ENCODE peak calls at places on chromosomes 4 and X, in seven cellular contexts. I is IMR-90, J is cardiac muscle cell, H is mammary epithelial cell, M is sigmoid colon, K is Panc1, F is HCT116. D is an unnamed sample. For H3K27me3, the result is how much of the 10 kb centered on the place peaks cover.

GRCh38 chr4:169826634-169827187 is 69.0 kb upstream of the HPF1 start:
- DNase-seq in I (no peak), J (no peak), H (no peak), M (no peak), K (no peak), F (no peak), D (no peak)

GRCh38 chr4:77465271-77465670 is 140.3 kb upstream of the CXCL13 start:
- DNase-seq in I (no peak), J (no peak), H (peak), M (no peak), K (no peak), F (no peak), D (peak)

GRCh38 chr4:128275351-128275750 is 12.3 kb downstream of the PGRMC2 start:
- DNase-seq in I (peak), J (no peak), H (no peak), M (no peak), K (no peak), F (no peak), D (no peak)

GRCh38 chr4:88583643-88584470 is 8.4 kb upstream of the HERC3 start:
- DNase-seq in I (no peak), J (no peak), H (no peak), M (no peak), K (no peak), F (no peak), D (no peak)

GRCh38 chrX:2690856-2691542 is at the start of gene CD99:
- DNase-seq in I (peak), J (peak), H (peak), M (peak), K (no peak), F (no peak), D (peak)

GRCh38 chr4:973431-974397 is at the start of gene DGKQ:
- DNase-seq in I (peak), J (peak), H (peak), M (peak), K (no peak), F (no peak), D (peak)

GRCh38 chr4:154304679-154305078 is 186.9 kb downstream of the DCHS2 start:
- DNase-seq in I (no peak), J (no peak), H (peak), M (no peak), K (no peak), F (no peak), D (no peak)

GRCh38 chr4:2388430-2389182 is 29.8 kb downstream of the ZFYVE28 start:
- DNase-seq in I (peak), J (no peak), H (no peak), M (no peak), K (no peak), F (no peak), D (no peak)

GRCh38 chr4:183503497-183504063 is 1.3 kb upstream of the ING2 start:
- DNase-seq in I (no peak), J (no peak), H (no peak), M (no peak), K (no peak), F (no peak), D (no peak)

GRCh38 chrX:151680805-151681204 is 14.5 kb upstream of the PRRG3 start:
- DNase-seq in I (peak), J (peak), H (peak), M (no peak), K (peak), F (peak), D (peak)

GRCh38 chrX:67612231-67612630 is 68.4 kb downstream of the AR start:
- DNase-seq in I (peak), J (no peak), H (no peak), M (no peak), K (no peak), F (no peak), D (no peak)

GRCh38 chrX:65690057-65690855 is 22.8 kb downstream of the MSN start:
- DNase-seq in I (peak), J (no peak), H (peak), M (peak), K (no peak), F (no peak), D (peak)

GRCh38 chr4:111699163-111699562 is 446.1 kb upstream of the FAM241A start:
- DNase-seq in I (no peak), J (no peak), H (no peak), M (no peak), K (no peak), F (no peak), D (no peak)

GRCh38 chrX:16559206-16559619 is 90.7 kb upstream of the S100G start:
- DNase-seq in I (peak), J (no peak), H (no peak), M (no peak), K (no peak), F (no peak), D (no peak)

GRCh38 chrX:151031365-151031975 is 48.3 kb downstream of the HMGB3 start:
- DNase-seq in I (no peak), J (no peak), H (no peak), M (no peak), K (no peak), F (no peak), D (no peak)

GRCh38 chr4:177239475-177239874 is 70.2 kb upstream of the NEIL3 start:
- DNase-seq in I (peak), J (no peak), H (no peak), M (no peak), K (no peak), F (no peak), D (no peak)

GRCh38 chr4:155973639-155974475 is 20.2 kb upstream of the CTSO start:
- DNase-seq in I (peak), J (no peak), H (no peak), M (no peak), K (no peak), F (no peak), D (no peak)

DNA sequence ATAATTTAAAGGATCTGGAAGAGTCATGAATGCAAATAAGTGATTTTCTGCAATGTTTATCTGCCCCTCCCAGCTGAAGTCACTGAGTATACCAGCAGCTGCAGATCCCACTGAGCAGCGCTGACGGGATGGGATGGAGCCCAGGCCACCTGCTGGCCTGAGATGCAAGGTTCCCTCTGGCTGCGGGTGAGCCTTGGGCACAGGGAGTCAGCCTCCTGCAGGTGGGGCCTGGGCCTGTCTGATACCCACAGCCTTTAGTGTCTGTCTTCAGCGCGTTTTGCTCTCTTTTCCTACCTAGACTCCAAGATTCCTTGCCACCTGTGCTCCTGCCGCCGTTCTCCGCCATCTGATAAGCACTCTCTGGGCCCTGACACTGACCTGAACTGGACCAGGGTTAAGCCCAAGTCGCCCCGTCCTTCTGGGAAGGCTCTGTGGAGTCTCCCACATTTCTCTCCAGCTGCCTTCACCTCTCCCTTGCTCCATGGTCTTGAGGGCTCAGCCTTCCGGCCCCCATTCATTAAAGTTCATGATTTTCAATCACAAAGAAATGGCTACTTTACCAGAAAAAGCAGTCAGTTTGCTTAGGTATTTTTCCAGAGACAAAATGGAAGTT is 223.1 kb upstream of the FAT1 start:
- DNase-seq in I (peak), J (peak), H (no peak), M (no peak), K (no peak), F (peak), D (peak)
- TF ChIP-seq CTCF in I (peak), J (peak), H (peak), M (no peak), K (peak), F (peak), D (peak)

GRCh38 chrX:129759576-129760061 is 20.1 kb upstream of the SASH3 start:
- DNase-seq in I (peak), J (no peak), H (peak), M (no peak), K (no peak), F (no peak), D (peak)
- H3K27ac ChIP-seq in I (no peak), J (no peak), H (no peak), M (no peak), K (no peak), F (no peak), D (no peak)

GRCh38 chrX:105823092-105823454 is 734 bp downstream of the NRK start:
- DNase-seq in I (no peak), J (no peak), H (no peak), M (no peak), K (no peak), F (no peak), D (no peak)

GRCh38 chrX:105820247-105820646 is 2.1 kb upstream of the NRK start:
- DNase-seq in I (no peak), J (no peak), H (no peak), M (no peak), K (no peak), F (no peak), D (no peak)

GRCh38 chrX:105816517-105816916 is 5.8 kb upstream of the NRK start:
- DNase-seq in I (no peak), J (no peak), H (no peak), M (no peak), K (no peak), F (no peak), D (no peak)

GRCh38 chrX:105822138-105823091 is at the start of gene NRK:
- DNase-seq in I (no peak), J (peak), H (no peak), M (peak), K (no peak), F (no peak), D (peak)

GRCh38 chrX:105821471-105822081 is 763 bp upstream of the NRK start:
- DNase-seq in I (peak), J (peak), H (no peak), M (peak), K (no peak), F (no peak), D (peak)
- H3K27me3 ChIP-seq in I (under half), J (half or more), H (under half), M (under half), K (under half), F (under half), D (under half)

DNA sequence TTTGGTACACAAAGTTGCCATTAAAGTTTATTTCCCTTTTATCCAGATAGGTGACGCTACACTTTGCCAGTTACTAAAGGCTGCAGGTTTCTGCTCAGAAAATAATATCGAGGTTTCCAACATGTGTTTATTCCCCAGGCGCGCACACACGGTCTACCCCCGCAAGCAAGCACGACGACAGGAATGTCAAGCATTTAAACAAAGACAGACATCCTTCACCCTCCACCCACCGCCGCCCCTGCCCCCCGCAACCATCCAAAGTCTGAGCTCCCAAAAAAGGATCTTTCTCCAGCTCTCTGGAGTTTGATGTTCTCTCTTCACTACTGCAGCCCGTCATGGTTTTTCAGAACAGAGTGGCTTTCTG is 1.3 kb upstream of the PCDH7 start:
- DNase-seq in I (peak), J (peak), H (peak), M (no peak), K (no peak), F (no peak), D (peak)
- TF ChIP-seq CTCF in I (peak), J (no peak), H (peak), M (no peak), K (peak), F (no peak), D (peak)

DNA sequence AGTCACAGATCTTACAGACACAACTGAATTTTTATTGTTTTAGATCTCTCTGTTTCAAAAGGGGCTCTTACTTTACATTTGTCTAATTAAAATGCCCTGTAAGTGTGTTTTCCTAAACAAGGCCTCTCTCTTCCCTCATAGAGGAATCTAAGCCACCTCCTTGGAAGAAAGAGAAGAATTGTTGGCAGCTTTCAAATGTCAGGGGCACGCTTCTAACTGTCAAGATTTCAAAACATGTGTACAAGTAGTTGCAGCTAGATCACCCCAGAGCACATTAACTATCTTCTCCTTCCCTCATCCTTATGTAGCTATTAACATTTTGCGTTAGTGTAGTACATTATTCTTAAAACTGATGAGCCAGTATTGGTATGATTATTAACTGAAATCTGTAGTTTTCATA is 266.5 kb upstream of the BOD1L1 start:
- DNase-seq in I (no peak), J (no peak), H (no peak), M (no peak), K (no peak), F (no peak), D (no peak)
- H3K27ac ChIP-seq in I (peak), J (no peak), H (no peak), M (no peak), K (no peak), F (no peak), D (peak)

GRCh38 chr4:41560112-41560511 is 22.2 kb downstream of the LIMCH1 start:
- DNase-seq in I (no peak), J (no peak), H (no peak), M (no peak), K (no peak), F (no peak), D (no peak)
- H3K27me3 ChIP-seq in I (under half), J (under half), H (under half), M (under half), K (under half), F (under half), D (under half)

GRCh38 chr4:29128810-29129209 is 1591.4 kb upstream of the PCDH7 start:
- DNase-seq in I (no peak), J (no peak), H (no peak), M (no peak), K (no peak), F (no peak), D (no peak)

DNA sequence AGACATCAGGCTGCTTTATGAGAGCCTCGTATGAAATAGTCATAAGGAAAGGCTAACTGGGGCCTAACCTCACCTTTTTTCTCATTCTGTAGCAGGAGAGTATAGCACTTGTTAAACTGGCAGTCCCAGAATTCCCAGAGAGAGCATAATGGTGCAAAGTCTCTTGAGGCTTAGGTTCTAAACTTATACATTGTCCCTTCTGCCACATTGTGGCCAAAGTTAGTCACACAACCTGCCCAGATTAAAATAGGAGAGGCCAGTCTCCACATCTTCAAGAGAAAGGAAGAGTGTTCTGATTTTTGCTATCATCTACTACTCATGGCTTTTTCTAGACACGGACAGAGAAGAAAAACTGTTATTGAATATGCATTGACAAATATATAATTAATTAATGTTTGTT is 1588.9 kb upstream of the PCDH7 start:
- DNase-seq in I (peak), J (peak), H (no peak), M (no peak), K (no peak), F (peak), D (no peak)
- TF ChIP-seq CTCF in I (no peak), J (no peak), H (no peak), M (no peak), K (no peak), F (peak), D (no peak)